ENCODE peak calls at places on chromosomes 3 and 15, in five cellular contexts. One of them, this sample, is unnamed.

GRCh38 chr3:133695772-133696171 is 34.0 kb upstream of the TOPBP1 start:
- DNase-seq in fibroblast of lung: no peak
- DNase-seq in uterus: no peak
- DNase-seq in fibroblast of pulmonary artery: no peak
- DNase-seq in H9: no peak
- DNase-seq in this sample: no peak

GRCh38 chr3:174322789-174323188 is 536.3 kb upstream of the NAALADL2 start:
- DNase-seq in fibroblast of lung: no peak
- DNase-seq in uterus: no peak
- DNase-seq in fibroblast of pulmonary artery: no peak
- DNase-seq in H9: no peak
- DNase-seq in this sample: no peak

GRCh38 chr3:133742351-133743091 is 3.7 kb upstream of the TF start:
- DNase-seq in fibroblast of lung: peak
- DNase-seq in uterus: no peak
- DNase-seq in fibroblast of pulmonary artery: peak
- DNase-seq in H9: no peak
- DNase-seq in this sample: no peak

GRCh38 chr3:191521055-191521454 is 60.1 kb downstream of the PYDC2 start:
- DNase-seq in fibroblast of lung: no peak
- DNase-seq in uterus: no peak
- DNase-seq in fibroblast of pulmonary artery: no peak
- DNase-seq in H9: no peak
- DNase-seq in this sample: no peak

GRCh38 chr3:10766049-10766705 is 49.9 kb upstream of the SLC6A11 start:
- DNase-seq in fibroblast of lung: no peak
- DNase-seq in uterus: no peak
- DNase-seq in fibroblast of pulmonary artery: no peak
- DNase-seq in H9: no peak
- DNase-seq in this sample: no peak

GRCh38 chr3:129001817-129002572 is 891 bp downstream of the EFCC1 start:
- DNase-seq in fibroblast of lung: peak
- DNase-seq in uterus: no peak
- DNase-seq in fibroblast of pulmonary artery: no peak
- DNase-seq in H9: no peak
- DNase-seq in this sample: no peak

GRCh38 chr3:24025805-24026204 is 80.7 kb downstream of the NR1D2 start:
- DNase-seq in fibroblast of lung: no peak
- DNase-seq in uterus: no peak
- DNase-seq in fibroblast of pulmonary artery: no peak
- DNase-seq in H9: no peak
- DNase-seq in this sample: no peak

GRCh38 chr15:74763416-74763815 is 14.8 kb downstream of the CYP1A2 start:
- DNase-seq in fibroblast of lung: no peak
- DNase-seq in uterus: no peak
- DNase-seq in fibroblast of pulmonary artery: no peak
- DNase-seq in H9: no peak
- DNase-seq in this sample: no peak

GRCh38 chr3:97940034-97940433 is 32.2 kb downstream of the RIOX2 start:
- DNase-seq in fibroblast of lung: no peak
- DNase-seq in uterus: no peak
- DNase-seq in fibroblast of pulmonary artery: peak
- DNase-seq in H9: no peak
- DNase-seq in this sample: no peak
- TF ChIP-seq CTCF in fibroblast of lung: no peak
- TF ChIP-seq CTCF in uterus: no peak
- TF ChIP-seq CTCF in fibroblast of pulmonary artery: no peak
- TF ChIP-seq CTCF in H9: peak
- TF ChIP-seq CTCF in this sample: no peak

GRCh38 chr15:99931703-99932603 is 198.7 kb upstream of the LYSMD4 start:
- DNase-seq in fibroblast of lung: peak
- DNase-seq in uterus: no peak
- DNase-seq in fibroblast of pulmonary artery: no peak
- DNase-seq in H9: no peak
- DNase-seq in this sample: no peak

GRCh38 chr15:99929266-99929665 is 196.0 kb upstream of the LYSMD4 start:
- DNase-seq in fibroblast of lung: no peak
- DNase-seq in uterus: no peak
- DNase-seq in fibroblast of pulmonary artery: no peak
- DNase-seq in H9: peak
- DNase-seq in this sample: no peak

GRCh38 chr15:99930696-99931095 is 197.5 kb upstream of the LYSMD4 start:
- DNase-seq in fibroblast of lung: no peak
- DNase-seq in uterus: no peak
- DNase-seq in fibroblast of pulmonary artery: no peak
- DNase-seq in H9: no peak
- DNase-seq in this sample: no peak

GRCh38 chr15:99925661-99926461 is 192.6 kb upstream of the LYSMD4 start:
- DNase-seq in fibroblast of lung: peak
- DNase-seq in uterus: peak
- DNase-seq in fibroblast of pulmonary artery: peak
- DNase-seq in H9: peak
- DNase-seq in this sample: peak

DNA sequence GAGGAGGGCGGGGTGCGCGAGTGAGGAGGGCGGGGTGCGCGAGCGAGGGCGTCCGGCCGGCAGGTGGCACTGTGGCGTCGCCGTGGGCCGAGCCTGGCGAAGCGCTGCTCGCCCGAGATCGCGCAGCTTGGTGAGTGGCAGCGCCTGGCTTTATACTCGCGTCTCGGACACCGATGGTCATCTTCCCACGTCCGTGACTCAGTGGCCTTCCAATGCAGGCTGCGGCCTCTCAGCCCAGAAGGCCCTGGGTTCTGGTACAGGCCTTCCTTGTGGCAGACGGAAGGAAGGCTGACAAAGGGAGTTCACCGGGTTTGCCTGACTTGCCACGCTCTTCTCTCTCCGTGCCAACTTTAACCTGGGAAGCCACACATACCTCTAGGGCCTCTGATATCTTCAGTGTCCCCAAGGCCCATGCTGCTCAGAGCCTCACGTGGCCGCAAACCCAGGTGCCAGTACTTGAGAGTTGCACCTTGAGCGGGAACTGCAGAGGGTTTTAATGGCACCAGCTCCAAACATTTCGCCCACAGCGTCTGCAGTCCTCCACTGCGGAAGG is 195.3 kb upstream of the LYSMD4 start:
- DNase-seq in fibroblast of lung: peak
- DNase-seq in uterus: peak
- DNase-seq in fibroblast of pulmonary artery: peak
- DNase-seq in H9: peak
- DNase-seq in this sample: peak
- TF ChIP-seq CTCF in fibroblast of lung: peak
- TF ChIP-seq CTCF in uterus: peak
- TF ChIP-seq CTCF in fibroblast of pulmonary artery: peak
- TF ChIP-seq CTCF in H9: peak
- TF ChIP-seq CTCF in this sample: peak

DNA sequence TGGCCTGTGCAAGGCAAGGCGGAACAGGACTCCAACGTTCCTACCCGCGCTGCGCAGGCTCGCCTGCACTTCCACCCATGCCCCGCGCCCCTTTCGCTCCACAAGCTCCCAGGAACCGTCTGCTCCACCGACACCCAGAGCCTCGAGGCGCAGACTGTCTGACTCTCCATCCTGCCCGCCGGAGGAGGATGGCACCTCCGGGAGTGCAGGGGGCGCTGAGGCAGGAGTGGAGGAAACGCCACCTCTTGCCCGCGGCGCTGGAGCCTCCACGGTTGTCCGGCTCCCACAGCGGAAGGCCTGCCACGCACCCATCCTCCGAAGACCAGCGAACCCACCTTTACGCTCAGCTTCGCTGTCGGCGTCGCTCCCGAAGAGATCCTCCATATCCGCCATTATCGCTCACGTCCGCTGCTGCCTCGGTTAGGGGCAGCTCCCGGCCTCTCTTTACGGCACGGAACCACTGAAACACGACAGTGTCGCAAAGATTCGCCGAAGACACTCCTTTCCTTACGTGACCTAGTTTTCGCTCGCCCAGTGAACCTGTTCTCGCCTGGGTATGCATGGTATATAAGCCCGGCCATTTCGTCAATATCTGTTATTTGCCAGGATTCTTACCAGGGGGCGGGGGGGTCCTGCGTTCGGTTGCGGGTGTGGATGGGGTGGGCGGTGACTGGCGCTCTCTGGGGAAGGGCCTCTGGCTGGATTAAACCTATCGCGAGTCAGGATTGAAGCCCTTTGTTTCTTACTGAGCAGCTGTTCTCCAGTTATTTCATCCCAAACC is at the start of gene LEO1:
- DNase-seq in fibroblast of lung: peak
- DNase-seq in uterus: peak
- DNase-seq in fibroblast of pulmonary artery: peak
- DNase-seq in H9: peak
- DNase-seq in this sample: peak
- TF ChIP-seq CTCF in fibroblast of lung: peak
- TF ChIP-seq CTCF in uterus: peak
- TF ChIP-seq CTCF in fibroblast of pulmonary artery: peak
- TF ChIP-seq CTCF in H9: peak
- TF ChIP-seq CTCF in this sample: no peak

DNA sequence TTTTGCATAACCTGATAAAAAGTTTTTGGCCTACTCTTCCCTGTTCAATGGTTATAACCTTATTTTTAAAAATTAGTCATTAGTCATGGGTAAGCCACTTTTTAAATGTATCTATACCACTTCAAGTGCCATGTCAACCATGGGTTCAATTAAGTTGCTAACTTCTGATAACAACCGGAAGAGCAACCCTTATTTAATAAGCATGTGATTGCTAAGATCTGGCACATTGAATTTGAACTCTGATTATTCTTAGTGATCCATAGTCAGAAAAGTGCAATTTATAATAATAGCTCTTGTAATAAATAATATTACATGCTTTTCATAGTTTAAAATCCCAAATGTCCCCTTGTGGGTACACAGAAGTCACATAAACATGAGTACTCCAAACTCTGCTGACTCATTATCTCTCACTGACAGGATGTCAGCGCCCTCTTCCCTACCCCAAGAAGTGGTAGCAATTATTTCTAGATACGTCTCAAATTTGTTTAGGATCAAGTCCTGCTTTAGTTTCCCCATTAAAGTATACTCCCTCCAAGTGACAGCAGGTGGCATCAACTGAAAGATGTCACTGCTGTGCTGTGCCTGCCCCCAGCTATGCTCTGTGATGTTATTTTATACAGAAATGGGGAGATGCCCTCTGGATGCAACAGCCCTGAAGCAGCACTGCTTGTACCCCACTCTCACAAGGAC is 18.6 kb downstream of the SAMD7 start:
- DNase-seq in fibroblast of lung: no peak
- DNase-seq in uterus: no peak
- DNase-seq in fibroblast of pulmonary artery: no peak
- DNase-seq in H9: no peak
- DNase-seq in this sample: no peak
- TF ChIP-seq CTCF in fibroblast of lung: no peak
- TF ChIP-seq CTCF in uterus: no peak
- TF ChIP-seq CTCF in fibroblast of pulmonary artery: no peak
- TF ChIP-seq CTCF in H9: no peak
- TF ChIP-seq CTCF in this sample: no peak

This sample was measured in natural killer cell.